ENCODE peak calls at places on chromosomes 5 and 9, in ten cellular contexts. I is NCI-H1417; K is activated naive CD4-positive, alpha-beta T cell; J is HEK293T; F is GM12864; R is stimulated activated CD4-positive, alpha-beta T cell treated with anti-CD3 and anti-CD28 coated beads, Interleukin-1b, Interleukin-23, amount 100 ng/mL, for 24 hours; M is AG08395; G is activated CD8-positive, alpha-beta T cell treated with anti-CD3 and anti-CD28 coated beads for 36 hours; C is left ventricle myocardium inferior; S is posterior vena cava. O is an unnamed sample.

GRCh38 chr9:17926246-17926645 is 347.4 kb downstream of the SH3GL2 start:
- DNase-seq in J (no peak), S (no peak), C (no peak), R (no peak), I (no peak), M (no peak), K (no peak), F (no peak), G (no peak), O (no peak)

GRCh38 chr5:6518298-6519057 is 69.8 kb downstream of the UBE2QL1 start:
- DNase-seq in S (no peak), J (no peak), F (no peak), I (no peak), C (no peak), G (no peak), R (no peak), M (no peak), K (no peak), O (no peak)

GRCh38 chr5:163306421-163306820 is 131.0 kb upstream of the CCNG1 start:
- DNase-seq in J (peak; percentile 8), C (no peak), I (no peak), K (no peak), S (no peak), G (no peak), M (no peak), F (peak; percentile 4), R (no peak), O (no peak)

GRCh38 chr9:96009690-96010477 is 134.4 kb downstream of the ERCC6L2 start:
- DNase-seq in C (no peak), G (peak; percentile 85), S (no peak), J (no peak), M (no peak), I (no peak), F (no peak), R (no peak), K (peak; percentile 31), O (no peak)

GRCh38 chr9:111163738-111164399 is 125.6 kb upstream of the LPAR1 start:
- DNase-seq in M (peak; percentile 17), G (no peak), K (no peak), C (no peak), S (no peak), I (no peak), R (no peak), J (no peak), F (no peak), O (no peak)

GRCh38 chr5:177402271-177403043 is 2.0 kb upstream of the PFN3 start:
- DNase-seq in R (no peak), G (peak; percentile 82), I (peak; percentile 80), C (peak; percentile 32), S (no peak), J (peak; percentile 91), F (no peak), M (peak; percentile 46), K (peak; percentile 56), O (no peak)

GRCh38 chr5:107092695-107093094 is 578.0 kb downstream of the EFNA5 start:
- DNase-seq in S (no peak), F (no peak), M (no peak), R (no peak), I (no peak), J (no peak), K (no peak), C (no peak), G (no peak), O (no peak)

GRCh38 chr5:88833371-88834107 is 49.4 kb downstream of the MEF2C start:
- DNase-seq in K (no peak), I (peak; percentile 2), J (no peak), S (no peak), R (no peak), M (peak; percentile 66), F (no peak), G (peak; percentile 84), C (peak; percentile 36), O (no peak)

GRCh38 chr9:77826116-77826515 is 178.0 kb upstream of the GNA14 start:
- DNase-seq in F (no peak), C (no peak), S (no peak), J (no peak), I (no peak), G (no peak), K (no peak), M (no peak), R (no peak), O (no peak)

GRCh38 chr9:114399381-114399780 is 11.6 kb upstream of the AKNA start:
- DNase-seq in C (no peak), S (no peak), K (no peak), F (no peak), J (no peak), G (no peak), R (no peak), M (no peak), I (no peak), O (no peak)

GRCh38 chr5:60335913-60336312 is 364.1 kb downstream of the DEPDC1B start:
- DNase-seq in C (no peak), I (no peak), R (no peak), J (no peak), K (no peak), G (no peak), S (no peak), M (no peak), F (no peak), O (no peak)

GRCh38 chr9:32783168-32783891 is at the start of gene TMEM215:
- DNase-seq in I (no peak), F (no peak), S (no peak), C (no peak), J (no peak), M (no peak), G (no peak), R (no peak), K (no peak), O (no peak)

GRCh38 chr5:123429993-123430392 is 6.8 kb upstream of the CEP120 start:
- DNase-seq in M (peak; percentile 63), K (no peak), J (no peak), R (no peak), C (no peak), I (no peak), G (peak; percentile 34), F (no peak), S (no peak), O (no peak)

GRCh38 chr9:125405938-125406811 is 144.5 kb downstream of the GAPVD1 start:
- DNase-seq in G (no peak), J (no peak), R (no peak), S (no peak), F (no peak), K (no peak), I (no peak), M (peak; percentile 29), C (no peak), O (no peak)

GRCh38 chr5:157924931-157925729 is 66.2 kb upstream of the CLINT1 start:
- DNase-seq in J (no peak), F (no peak), G (peak; percentile 32), S (no peak), C (no peak), R (no peak), K (no peak), I (no peak), M (no peak), O (no peak)

GRCh38 chr9:36935768-36936497 is 98.1 kb downstream of the PAX5 start:
- DNase-seq in G (no peak), S (no peak), K (no peak), J (no peak), C (no peak), I (no peak), F (peak; percentile 30), M (no peak), R (no peak), O (no peak)

GRCh38 chr5:24633705-24634325 is 11.0 kb downstream of the CDH10 start:
- DNase-seq in S (no peak), M (peak; percentile 10), K (no peak), J (peak; percentile 13), G (peak; percentile 2), R (no peak), F (no peak), I (peak; percentile 55), C (no peak), O (peak; percentile 40)